ENCODE peak calls at places on chromosomes 2 and 18, in six cellular contexts. One of them, this sample, is unnamed.

GRCh38 chr2:232588680-232589585 is 38.4 kb downstream of the EIF4E2 start:
- DNase-seq in kidney epithelial cell: no peak
- DNase-seq in astrocyte of the cerebellum: peak
- DNase-seq in cardiac fibroblast: peak
- DNase-seq in fibroblast of the aortic adventitia: peak
- DNase-seq in GM13976: no peak
- DNase-seq in this sample: peak

GRCh38 chr2:75403991-75404428 is 156.7 kb downstream of the EVA1A start:
- DNase-seq in kidney epithelial cell: peak
- DNase-seq in astrocyte of the cerebellum: peak
- DNase-seq in cardiac fibroblast: peak
- DNase-seq in fibroblast of the aortic adventitia: peak
- DNase-seq in GM13976: peak
- DNase-seq in this sample: peak

GRCh38 chr2:47946593-47946992 is 40.3 kb upstream of the FBXO11 start:
- DNase-seq in kidney epithelial cell: no peak
- DNase-seq in astrocyte of the cerebellum: no peak
- DNase-seq in cardiac fibroblast: no peak
- DNase-seq in fibroblast of the aortic adventitia: no peak
- DNase-seq in GM13976: no peak
- DNase-seq in this sample: no peak

GRCh38 chr2:29108225-29108624 is 7.0 kb upstream of the CLIP4 start:
- DNase-seq in kidney epithelial cell: no peak
- DNase-seq in astrocyte of the cerebellum: peak
- DNase-seq in cardiac fibroblast: peak
- DNase-seq in fibroblast of the aortic adventitia: peak
- DNase-seq in GM13976: no peak
- DNase-seq in this sample: peak

GRCh38 chr2:59296279-59296678 is 1055.2 kb upstream of the FANCL start:
- DNase-seq in kidney epithelial cell: no peak
- DNase-seq in astrocyte of the cerebellum: no peak
- DNase-seq in cardiac fibroblast: no peak
- DNase-seq in fibroblast of the aortic adventitia: no peak
- DNase-seq in GM13976: no peak
- DNase-seq in this sample: peak

GRCh38 chr18:12394428-12394827 is 13.3 kb upstream of the PRELID3A start:
- DNase-seq in kidney epithelial cell: no peak
- DNase-seq in astrocyte of the cerebellum: no peak
- DNase-seq in cardiac fibroblast: no peak
- DNase-seq in fibroblast of the aortic adventitia: no peak
- DNase-seq in GM13976: no peak
- DNase-seq in this sample: peak

GRCh38 chr18:78531637-78532036 is 448.0 kb upstream of the SALL3 start:
- DNase-seq in kidney epithelial cell: no peak
- DNase-seq in astrocyte of the cerebellum: no peak
- DNase-seq in cardiac fibroblast: no peak
- DNase-seq in fibroblast of the aortic adventitia: no peak
- DNase-seq in GM13976: no peak
- DNase-seq in this sample: no peak

GRCh38 chr2:31561823-31562222 is 18.9 kb downstream of the SRD5A2 start:
- DNase-seq in kidney epithelial cell: no peak
- DNase-seq in astrocyte of the cerebellum: no peak
- DNase-seq in cardiac fibroblast: no peak
- DNase-seq in fibroblast of the aortic adventitia: no peak
- DNase-seq in GM13976: no peak
- DNase-seq in this sample: no peak

GRCh38 chr2:44778671-44779476 is 162.6 kb upstream of the SIX3 start:
- DNase-seq in kidney epithelial cell: no peak
- DNase-seq in astrocyte of the cerebellum: no peak
- DNase-seq in cardiac fibroblast: no peak
- DNase-seq in fibroblast of the aortic adventitia: no peak
- DNase-seq in GM13976: peak
- DNase-seq in this sample: no peak

GRCh38 chr2:66127656-66128055 is 307.3 kb upstream of the MEIS1 start:
- DNase-seq in kidney epithelial cell: no peak
- DNase-seq in astrocyte of the cerebellum: no peak
- DNase-seq in cardiac fibroblast: no peak
- DNase-seq in fibroblast of the aortic adventitia: no peak
- DNase-seq in GM13976: no peak
- DNase-seq in this sample: no peak

GRCh38 chr2:148670773-148671172 is 26.2 kb downstream of the EPC2 start:
- DNase-seq in kidney epithelial cell: no peak
- DNase-seq in astrocyte of the cerebellum: no peak
- DNase-seq in cardiac fibroblast: peak
- DNase-seq in fibroblast of the aortic adventitia: no peak
- DNase-seq in GM13976: no peak
- DNase-seq in this sample: peak

GRCh38 chr2:227871375-227871788 is at the start of gene DAW1:
- DNase-seq in kidney epithelial cell: peak
- DNase-seq in astrocyte of the cerebellum: no peak
- DNase-seq in cardiac fibroblast: peak
- DNase-seq in fibroblast of the aortic adventitia: peak
- DNase-seq in GM13976: peak
- DNase-seq in this sample: no peak

GRCh38 chr2:30230479-30230854 is 867 bp upstream of the LBH start:
- DNase-seq in kidney epithelial cell: no peak
- DNase-seq in astrocyte of the cerebellum: no peak
- DNase-seq in cardiac fibroblast: peak
- DNase-seq in fibroblast of the aortic adventitia: no peak
- DNase-seq in GM13976: no peak
- DNase-seq in this sample: no peak

GRCh38 chr18:7615840-7616239 is 48.7 kb downstream of the PTPRM start:
- DNase-seq in kidney epithelial cell: no peak
- DNase-seq in astrocyte of the cerebellum: no peak
- DNase-seq in cardiac fibroblast: no peak
- DNase-seq in fibroblast of the aortic adventitia: no peak
- DNase-seq in GM13976: no peak
- DNase-seq in this sample: no peak

GRCh38 chr2:8461341-8461740 is 220.5 kb upstream of the ID2 start:
- DNase-seq in kidney epithelial cell: no peak
- DNase-seq in astrocyte of the cerebellum: no peak
- DNase-seq in cardiac fibroblast: no peak
- DNase-seq in fibroblast of the aortic adventitia: no peak
- DNase-seq in GM13976: no peak
- DNase-seq in this sample: no peak

GRCh38 chr2:219969508-219969907 is 342.1 kb downstream of the SLC4A3 start:
- DNase-seq in kidney epithelial cell: no peak
- DNase-seq in astrocyte of the cerebellum: no peak
- DNase-seq in cardiac fibroblast: peak
- DNase-seq in fibroblast of the aortic adventitia: peak
- DNase-seq in GM13976: no peak
- DNase-seq in this sample: peak

GRCh38 chr2:50951416-50951815 is 80.5 kb downstream of the NRXN1 start:
- DNase-seq in kidney epithelial cell: no peak
- DNase-seq in astrocyte of the cerebellum: peak
- DNase-seq in cardiac fibroblast: peak
- DNase-seq in fibroblast of the aortic adventitia: peak
- DNase-seq in GM13976: no peak
- DNase-seq in this sample: peak

GRCh38 chr2:24912523-24912922 is 7.5 kb downstream of the ADCY3 start:
- DNase-seq in kidney epithelial cell: no peak
- DNase-seq in astrocyte of the cerebellum: no peak
- DNase-seq in cardiac fibroblast: no peak
- DNase-seq in fibroblast of the aortic adventitia: no peak
- DNase-seq in GM13976: no peak
- DNase-seq in this sample: no peak

GRCh38 chr2:217103752-217104540 is 244.1 kb upstream of the TNP1 start:
- DNase-seq in kidney epithelial cell: peak
- DNase-seq in astrocyte of the cerebellum: no peak
- DNase-seq in cardiac fibroblast: peak
- DNase-seq in fibroblast of the aortic adventitia: peak
- DNase-seq in GM13976: no peak
- DNase-seq in this sample: no peak

GRCh38 chr18:41532344-41533086 is 422.5 kb upstream of the PIK3C3 start:
- DNase-seq in kidney epithelial cell: no peak
- DNase-seq in astrocyte of the cerebellum: no peak
- DNase-seq in cardiac fibroblast: peak
- DNase-seq in fibroblast of the aortic adventitia: no peak
- DNase-seq in GM13976: no peak
- DNase-seq in this sample: peak

GRCh38 chr2:241867776-241868420 is 1.6 kb upstream of the RTP5 start:
- DNase-seq in kidney epithelial cell: no peak
- DNase-seq in astrocyte of the cerebellum: no peak
- DNase-seq in cardiac fibroblast: no peak
- DNase-seq in fibroblast of the aortic adventitia: no peak
- DNase-seq in GM13976: no peak
- DNase-seq in this sample: no peak

GRCh38 chr2:23042176-23042909 is 342.6 kb upstream of the KLHL29 start:
- DNase-seq in kidney epithelial cell: no peak
- DNase-seq in astrocyte of the cerebellum: no peak
- DNase-seq in cardiac fibroblast: peak
- DNase-seq in fibroblast of the aortic adventitia: peak
- DNase-seq in GM13976: no peak
- DNase-seq in this sample: peak

GRCh38 chr2:151239624-151240023 is 22.0 kb downstream of the RBM43 start:
- DNase-seq in kidney epithelial cell: no peak
- DNase-seq in astrocyte of the cerebellum: no peak
- DNase-seq in cardiac fibroblast: peak
- DNase-seq in fibroblast of the aortic adventitia: no peak
- DNase-seq in GM13976: no peak
- DNase-seq in this sample: peak

GRCh38 chr2:204360218-204361007 is 184.9 kb upstream of the PARD3B start:
- DNase-seq in kidney epithelial cell: no peak
- DNase-seq in astrocyte of the cerebellum: no peak
- DNase-seq in cardiac fibroblast: no peak
- DNase-seq in fibroblast of the aortic adventitia: no peak
- DNase-seq in GM13976: no peak
- DNase-seq in this sample: no peak

GRCh38 chr2:110741491-110741980 is 9.2 kb downstream of the ACOXL start:
- DNase-seq in kidney epithelial cell: peak
- DNase-seq in astrocyte of the cerebellum: no peak
- DNase-seq in cardiac fibroblast: no peak
- DNase-seq in fibroblast of the aortic adventitia: no peak
- DNase-seq in GM13976: no peak
- DNase-seq in this sample: peak

GRCh38 chr18:13570856-13571495 is 155.4 kb downstream of the FAM210A start:
- DNase-seq in kidney epithelial cell: no peak
- DNase-seq in astrocyte of the cerebellum: no peak
- DNase-seq in cardiac fibroblast: no peak
- DNase-seq in fibroblast of the aortic adventitia: no peak
- DNase-seq in GM13976: no peak
- DNase-seq in this sample: no peak

GRCh38 chr2:12613137-12613912 is 103.4 kb upstream of the TRIB2 start:
- DNase-seq in kidney epithelial cell: peak
- DNase-seq in astrocyte of the cerebellum: no peak
- DNase-seq in cardiac fibroblast: no peak
- DNase-seq in fibroblast of the aortic adventitia: no peak
- DNase-seq in GM13976: no peak
- DNase-seq in this sample: no peak

DNA sequence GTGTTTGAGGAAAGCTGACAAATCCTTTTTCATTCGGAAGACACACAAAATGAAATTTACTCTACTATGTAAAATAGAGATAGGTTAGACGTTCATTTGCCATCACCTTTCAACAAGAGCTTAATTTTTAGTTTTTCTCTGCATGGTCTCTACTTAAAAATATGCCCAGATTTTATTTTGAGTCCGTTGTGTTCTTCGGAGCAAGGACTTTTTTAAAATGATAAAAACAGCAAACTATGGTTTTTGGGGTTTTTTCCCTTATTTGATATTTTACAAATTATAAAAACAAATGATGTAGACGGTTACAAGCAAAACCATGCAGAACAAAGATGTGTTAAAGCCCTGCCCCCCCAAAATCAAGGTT is 53.3 kb upstream of the RBM44 start:
- DNase-seq in kidney epithelial cell: no peak
- DNase-seq in astrocyte of the cerebellum: no peak
- DNase-seq in cardiac fibroblast: no peak
- DNase-seq in fibroblast of the aortic adventitia: no peak
- DNase-seq in GM13976: no peak
- DNase-seq in this sample: no peak
- TF ChIP-seq CTCF in kidney epithelial cell: no peak
- TF ChIP-seq CTCF in astrocyte of the cerebellum: no peak
- TF ChIP-seq CTCF in cardiac fibroblast: no peak
- TF ChIP-seq CTCF in fibroblast of the aortic adventitia: no peak
- TF ChIP-seq CTCF in GM13976: no peak
- TF ChIP-seq CTCF in this sample: no peak

GRCh38 chr2:108182489-108182888 is 57.3 kb upstream of the SULT1C3 start:
- DNase-seq in kidney epithelial cell: no peak
- DNase-seq in astrocyte of the cerebellum: no peak
- DNase-seq in cardiac fibroblast: peak
- DNase-seq in fibroblast of the aortic adventitia: peak
- DNase-seq in GM13976: no peak
- DNase-seq in this sample: peak

GRCh38 chr2:108189316-108189715 is 50.5 kb upstream of the SULT1C3 start:
- DNase-seq in kidney epithelial cell: peak
- DNase-seq in astrocyte of the cerebellum: no peak
- DNase-seq in cardiac fibroblast: peak
- DNase-seq in fibroblast of the aortic adventitia: no peak
- DNase-seq in GM13976: no peak
- DNase-seq in this sample: no peak

DNA sequence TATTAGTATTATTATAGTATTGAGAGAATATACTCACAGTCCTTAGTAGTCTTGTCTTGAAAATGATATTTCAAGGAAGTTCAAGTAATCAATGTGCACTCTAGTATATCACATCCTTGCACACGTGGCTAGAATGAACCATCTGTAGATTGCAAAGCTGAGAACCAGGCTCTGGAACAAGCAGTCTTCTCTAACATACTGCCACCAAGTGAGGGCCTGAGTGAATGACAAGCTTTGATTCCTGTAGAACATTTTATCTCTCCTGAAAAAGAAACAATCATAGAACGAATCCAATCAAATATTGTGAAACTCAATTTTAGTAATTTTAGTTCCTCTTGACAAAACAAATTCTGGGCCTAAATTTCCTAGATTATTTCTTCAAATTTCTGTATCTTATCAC is 55.3 kb upstream of the SULT1C3 start:
- DNase-seq in kidney epithelial cell: no peak
- DNase-seq in astrocyte of the cerebellum: no peak
- DNase-seq in cardiac fibroblast: peak
- DNase-seq in fibroblast of the aortic adventitia: peak
- DNase-seq in GM13976: no peak
- DNase-seq in this sample: peak
- TF ChIP-seq CTCF in kidney epithelial cell: peak
- TF ChIP-seq CTCF in astrocyte of the cerebellum: peak
- TF ChIP-seq CTCF in cardiac fibroblast: peak
- TF ChIP-seq CTCF in fibroblast of the aortic adventitia: peak
- TF ChIP-seq CTCF in GM13976: peak
- TF ChIP-seq CTCF in this sample: peak

GRCh38 chr2:69411120-69411519 is 24.1 kb upstream of the GFPT1 start:
- DNase-seq in kidney epithelial cell: no peak
- DNase-seq in astrocyte of the cerebellum: no peak
- DNase-seq in cardiac fibroblast: no peak
- DNase-seq in fibroblast of the aortic adventitia: no peak
- DNase-seq in GM13976: no peak
- DNase-seq in this sample: no peak
- TF ChIP-seq CTCF in kidney epithelial cell: no peak
- TF ChIP-seq CTCF in astrocyte of the cerebellum: no peak
- TF ChIP-seq CTCF in cardiac fibroblast: no peak
- TF ChIP-seq CTCF in fibroblast of the aortic adventitia: no peak
- TF ChIP-seq CTCF in GM13976: no peak
- TF ChIP-seq CTCF in this sample: no peak

DNA sequence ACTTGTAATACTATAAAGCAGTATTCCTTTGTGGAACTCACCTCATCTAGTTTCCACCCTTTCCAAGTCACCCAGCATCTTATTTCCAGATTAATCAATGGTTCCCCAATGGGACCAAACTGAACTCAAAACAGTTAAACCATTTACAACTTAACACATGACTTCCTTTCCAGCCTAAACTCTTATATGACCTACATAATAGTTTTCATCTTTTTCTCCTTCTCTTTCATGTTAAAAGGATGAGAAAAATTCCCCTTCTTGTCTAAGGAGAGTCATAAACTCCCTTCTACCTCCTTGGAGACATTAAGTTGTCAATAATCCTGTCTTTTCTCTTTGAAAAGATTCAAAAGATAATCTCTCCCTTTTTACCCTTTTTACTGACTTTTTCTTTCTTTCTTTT is 6.7 kb downstream of the PPP3R1 start:
- DNase-seq in kidney epithelial cell: no peak
- DNase-seq in astrocyte of the cerebellum: no peak
- DNase-seq in cardiac fibroblast: no peak
- DNase-seq in fibroblast of the aortic adventitia: no peak
- DNase-seq in GM13976: no peak
- DNase-seq in this sample: no peak
- TF ChIP-seq CTCF in kidney epithelial cell: no peak
- TF ChIP-seq CTCF in astrocyte of the cerebellum: no peak
- TF ChIP-seq CTCF in cardiac fibroblast: no peak
- TF ChIP-seq CTCF in fibroblast of the aortic adventitia: no peak
- TF ChIP-seq CTCF in GM13976: no peak
- TF ChIP-seq CTCF in this sample: no peak

This sample was measured in MCF 10A.